ENCODE peak calls at places on chromosomes 12 and 14, in ten cellular contexts. One of them, this sample, is unnamed.

GRCh38 chr14:49036236-49036635 is 549.9 kb downstream of the RPS29 start:
- DNase-seq in NCI-H1436: no peak
- DNase-seq in choroid plexus epithelial cell: no peak
- DNase-seq in non-pigmented ciliary epithelial cell: no peak
- DNase-seq in HFF-Myc: no peak
- DNase-seq in KG1: no peak
- DNase-seq in renal cortical epithelial cell: no peak
- DNase-seq in heart right ventricle: no peak
- DNase-seq in stimulated activated CD4-positive, alpha-beta T cell treated with anti-CD3 and anti-CD28 coated beads, Interleukin-1b, Interleukin-23, amount 100 ng/mL, for 1 hour: no peak
- DNase-seq in ELR: no peak
- DNase-seq in this sample: no peak

GRCh38 chr14:80621701-80622100 is 319.8 kb downstream of the CEP128 start:
- DNase-seq in ELR: peak; percentile 84
- DNase-seq in non-pigmented ciliary epithelial cell: no peak
- DNase-seq in choroid plexus epithelial cell: peak; percentile 88
- DNase-seq in NCI-H1436: no peak
- DNase-seq in HFF-Myc: peak; percentile 77
- DNase-seq in renal cortical epithelial cell: peak; percentile 48
- DNase-seq in heart right ventricle: no peak
- DNase-seq in stimulated activated CD4-positive, alpha-beta T cell treated with anti-CD3 and anti-CD28 coated beads, Interleukin-1b, Interleukin-23, amount 100 ng/mL, for 1 hour: no peak
- DNase-seq in KG1: no peak
- DNase-seq in this sample: peak; percentile 63

GRCh38 chr12:6333029-6333428 is 8.8 kb downstream of the TNFRSF1A start:
- DNase-seq in choroid plexus epithelial cell: no peak
- DNase-seq in KG1: no peak
- DNase-seq in non-pigmented ciliary epithelial cell: no peak
- DNase-seq in renal cortical epithelial cell: no peak
- DNase-seq in heart right ventricle: no peak
- DNase-seq in NCI-H1436: no peak
- DNase-seq in HFF-Myc: no peak
- DNase-seq in stimulated activated CD4-positive, alpha-beta T cell treated with anti-CD3 and anti-CD28 coated beads, Interleukin-1b, Interleukin-23, amount 100 ng/mL, for 1 hour: no peak
- DNase-seq in ELR: no peak
- DNase-seq in this sample: no peak

GRCh38 chr12:132133952-132134652 is 10.0 kb downstream of the DDX51 start:
- DNase-seq in NCI-H1436: peak; percentile 61
- DNase-seq in heart right ventricle: no peak
- DNase-seq in KG1: no peak
- DNase-seq in stimulated activated CD4-positive, alpha-beta T cell treated with anti-CD3 and anti-CD28 coated beads, Interleukin-1b, Interleukin-23, amount 100 ng/mL, for 1 hour: no peak
- DNase-seq in non-pigmented ciliary epithelial cell: no peak
- DNase-seq in renal cortical epithelial cell: no peak
- DNase-seq in ELR: no peak
- DNase-seq in choroid plexus epithelial cell: no peak
- DNase-seq in HFF-Myc: no peak
- DNase-seq in this sample: no peak

GRCh38 chr12:131723532-131723931 is 12.6 kb downstream of the SFSWAP start:
- DNase-seq in NCI-H1436: no peak
- DNase-seq in ELR: no peak
- DNase-seq in heart right ventricle: no peak
- DNase-seq in choroid plexus epithelial cell: no peak
- DNase-seq in non-pigmented ciliary epithelial cell: no peak
- DNase-seq in HFF-Myc: no peak
- DNase-seq in stimulated activated CD4-positive, alpha-beta T cell treated with anti-CD3 and anti-CD28 coated beads, Interleukin-1b, Interleukin-23, amount 100 ng/mL, for 1 hour: no peak
- DNase-seq in renal cortical epithelial cell: no peak
- DNase-seq in KG1: no peak
- DNase-seq in this sample: no peak

GRCh38 chr12:90333939-90334338 is 621.0 kb downstream of the CCER1 start:
- DNase-seq in renal cortical epithelial cell: peak; percentile 80
- DNase-seq in KG1: no peak
- DNase-seq in NCI-H1436: no peak
- DNase-seq in HFF-Myc: no peak
- DNase-seq in heart right ventricle: no peak
- DNase-seq in stimulated activated CD4-positive, alpha-beta T cell treated with anti-CD3 and anti-CD28 coated beads, Interleukin-1b, Interleukin-23, amount 100 ng/mL, for 1 hour: no peak
- DNase-seq in non-pigmented ciliary epithelial cell: no peak
- DNase-seq in ELR: peak; percentile 36
- DNase-seq in choroid plexus epithelial cell: peak; percentile 55
- DNase-seq in this sample: no peak

GRCh38 chr14:90601521-90601920 is 204.7 kb downstream of the CALM1 start:
- DNase-seq in ELR: no peak
- DNase-seq in choroid plexus epithelial cell: no peak
- DNase-seq in renal cortical epithelial cell: no peak
- DNase-seq in NCI-H1436: no peak
- DNase-seq in non-pigmented ciliary epithelial cell: no peak
- DNase-seq in HFF-Myc: no peak
- DNase-seq in stimulated activated CD4-positive, alpha-beta T cell treated with anti-CD3 and anti-CD28 coated beads, Interleukin-1b, Interleukin-23, amount 100 ng/mL, for 1 hour: no peak
- DNase-seq in heart right ventricle: no peak
- DNase-seq in KG1: no peak
- DNase-seq in this sample: no peak

GRCh38 chr12:120790114-120790513 is 64.5 kb downstream of the ACADS start:
- DNase-seq in renal cortical epithelial cell: no peak
- DNase-seq in HFF-Myc: no peak
- DNase-seq in choroid plexus epithelial cell: no peak
- DNase-seq in NCI-H1436: no peak
- DNase-seq in ELR: no peak
- DNase-seq in stimulated activated CD4-positive, alpha-beta T cell treated with anti-CD3 and anti-CD28 coated beads, Interleukin-1b, Interleukin-23, amount 100 ng/mL, for 1 hour: no peak
- DNase-seq in KG1: no peak
- DNase-seq in heart right ventricle: no peak
- DNase-seq in non-pigmented ciliary epithelial cell: no peak
- DNase-seq in this sample: no peak

GRCh38 chr12:111359231-111359913 is 9.5 kb downstream of the PHETA1 start:
- DNase-seq in non-pigmented ciliary epithelial cell: no peak
- DNase-seq in NCI-H1436: no peak
- DNase-seq in ELR: no peak
- DNase-seq in stimulated activated CD4-positive, alpha-beta T cell treated with anti-CD3 and anti-CD28 coated beads, Interleukin-1b, Interleukin-23, amount 100 ng/mL, for 1 hour: no peak
- DNase-seq in renal cortical epithelial cell: no peak
- DNase-seq in choroid plexus epithelial cell: no peak
- DNase-seq in KG1: no peak
- DNase-seq in HFF-Myc: no peak
- DNase-seq in heart right ventricle: no peak
- DNase-seq in this sample: peak; percentile 36

GRCh38 chr12:86257173-86257572 is 982 bp upstream of the MGAT4C start:
- DNase-seq in HFF-Myc: no peak
- DNase-seq in choroid plexus epithelial cell: no peak
- DNase-seq in renal cortical epithelial cell: no peak
- DNase-seq in stimulated activated CD4-positive, alpha-beta T cell treated with anti-CD3 and anti-CD28 coated beads, Interleukin-1b, Interleukin-23, amount 100 ng/mL, for 1 hour: no peak
- DNase-seq in NCI-H1436: no peak
- DNase-seq in ELR: no peak
- DNase-seq in heart right ventricle: no peak
- DNase-seq in KG1: no peak
- DNase-seq in non-pigmented ciliary epithelial cell: no peak
- DNase-seq in this sample: no peak

GRCh38 chr12:26043139-26044006 is 81.5 kb downstream of the BHLHE41 start:
- DNase-seq in heart right ventricle: no peak
- DNase-seq in non-pigmented ciliary epithelial cell: no peak
- DNase-seq in NCI-H1436: no peak
- DNase-seq in HFF-Myc: no peak
- DNase-seq in renal cortical epithelial cell: no peak
- DNase-seq in ELR: no peak
- DNase-seq in choroid plexus epithelial cell: no peak
- DNase-seq in stimulated activated CD4-positive, alpha-beta T cell treated with anti-CD3 and anti-CD28 coated beads, Interleukin-1b, Interleukin-23, amount 100 ng/mL, for 1 hour: no peak
- DNase-seq in KG1: no peak
- DNase-seq in this sample: no peak

GRCh38 chr12:111636209-111636928 is 37.3 kb upstream of the ATXN2 start:
- DNase-seq in ELR: no peak
- DNase-seq in renal cortical epithelial cell: peak; percentile 27
- DNase-seq in NCI-H1436: no peak
- DNase-seq in heart right ventricle: peak; percentile 54
- DNase-seq in choroid plexus epithelial cell: peak; percentile 70
- DNase-seq in non-pigmented ciliary epithelial cell: no peak
- DNase-seq in KG1: no peak
- DNase-seq in HFF-Myc: peak; percentile 61
- DNase-seq in stimulated activated CD4-positive, alpha-beta T cell treated with anti-CD3 and anti-CD28 coated beads, Interleukin-1b, Interleukin-23, amount 100 ng/mL, for 1 hour: no peak
- DNase-seq in this sample: peak; percentile 85

GRCh38 chr12:85784096-85784720 is 52.0 kb downstream of the RASSF9 start:
- DNase-seq in HFF-Myc: no peak
- DNase-seq in non-pigmented ciliary epithelial cell: no peak
- DNase-seq in heart right ventricle: no peak
- DNase-seq in choroid plexus epithelial cell: no peak
- DNase-seq in NCI-H1436: no peak
- DNase-seq in ELR: peak; percentile 45
- DNase-seq in KG1: no peak
- DNase-seq in renal cortical epithelial cell: no peak
- DNase-seq in stimulated activated CD4-positive, alpha-beta T cell treated with anti-CD3 and anti-CD28 coated beads, Interleukin-1b, Interleukin-23, amount 100 ng/mL, for 1 hour: no peak
- DNase-seq in this sample: no peak

GRCh38 chr12:121145221-121145620 is 12.5 kb downstream of the P2RX7 start:
- DNase-seq in choroid plexus epithelial cell: peak; percentile 20
- DNase-seq in renal cortical epithelial cell: peak; percentile 32
- DNase-seq in KG1: no peak
- DNase-seq in stimulated activated CD4-positive, alpha-beta T cell treated with anti-CD3 and anti-CD28 coated beads, Interleukin-1b, Interleukin-23, amount 100 ng/mL, for 1 hour: no peak
- DNase-seq in HFF-Myc: no peak
- DNase-seq in NCI-H1436: no peak
- DNase-seq in heart right ventricle: no peak
- DNase-seq in non-pigmented ciliary epithelial cell: no peak
- DNase-seq in ELR: peak; percentile 43
- DNase-seq in this sample: peak; percentile 9

GRCh38 chr12:131007031-131007793 is 53.5 kb downstream of the ADGRD1 start:
- DNase-seq in NCI-H1436: no peak
- DNase-seq in KG1: no peak
- DNase-seq in choroid plexus epithelial cell: no peak
- DNase-seq in stimulated activated CD4-positive, alpha-beta T cell treated with anti-CD3 and anti-CD28 coated beads, Interleukin-1b, Interleukin-23, amount 100 ng/mL, for 1 hour: no peak
- DNase-seq in heart right ventricle: peak; percentile 57
- DNase-seq in non-pigmented ciliary epithelial cell: no peak
- DNase-seq in renal cortical epithelial cell: no peak
- DNase-seq in ELR: no peak
- DNase-seq in HFF-Myc: no peak
- DNase-seq in this sample: no peak

GRCh38 chr12:32490801-32491200 is 91.4 kb downstream of the FGD4 start:
- DNase-seq in KG1: no peak
- DNase-seq in non-pigmented ciliary epithelial cell: no peak
- DNase-seq in stimulated activated CD4-positive, alpha-beta T cell treated with anti-CD3 and anti-CD28 coated beads, Interleukin-1b, Interleukin-23, amount 100 ng/mL, for 1 hour: no peak
- DNase-seq in NCI-H1436: no peak
- DNase-seq in HFF-Myc: no peak
- DNase-seq in ELR: no peak
- DNase-seq in heart right ventricle: no peak
- DNase-seq in renal cortical epithelial cell: peak; percentile 41
- DNase-seq in choroid plexus epithelial cell: no peak
- DNase-seq in this sample: no peak

GRCh38 chr12:119440961-119441360 is 106.4 kb downstream of the CCDC60 start:
- DNase-seq in KG1: no peak
- DNase-seq in ELR: no peak
- DNase-seq in choroid plexus epithelial cell: no peak
- DNase-seq in renal cortical epithelial cell: no peak
- DNase-seq in heart right ventricle: no peak
- DNase-seq in stimulated activated CD4-positive, alpha-beta T cell treated with anti-CD3 and anti-CD28 coated beads, Interleukin-1b, Interleukin-23, amount 100 ng/mL, for 1 hour: no peak
- DNase-seq in HFF-Myc: no peak
- DNase-seq in NCI-H1436: peak; percentile 9
- DNase-seq in non-pigmented ciliary epithelial cell: no peak
- DNase-seq in this sample: no peak

GRCh38 chr12:57340104-57340503 is 89.1 kb upstream of the STAC3 start:
- DNase-seq in HFF-Myc: peak; percentile 20
- DNase-seq in heart right ventricle: peak; percentile 84
- DNase-seq in NCI-H1436: no peak
- DNase-seq in stimulated activated CD4-positive, alpha-beta T cell treated with anti-CD3 and anti-CD28 coated beads, Interleukin-1b, Interleukin-23, amount 100 ng/mL, for 1 hour: no peak
- DNase-seq in ELR: peak; percentile 12
- DNase-seq in non-pigmented ciliary epithelial cell: peak; percentile 28
- DNase-seq in KG1: no peak
- DNase-seq in renal cortical epithelial cell: peak; percentile 40
- DNase-seq in choroid plexus epithelial cell: peak; percentile 89
- DNase-seq in this sample: peak; percentile 76

GRCh38 chr12:33771889-33772288 is 250.4 kb upstream of the ALG10 start:
- DNase-seq in ELR: no peak
- DNase-seq in renal cortical epithelial cell: no peak
- DNase-seq in stimulated activated CD4-positive, alpha-beta T cell treated with anti-CD3 and anti-CD28 coated beads, Interleukin-1b, Interleukin-23, amount 100 ng/mL, for 1 hour: no peak
- DNase-seq in heart right ventricle: no peak
- DNase-seq in non-pigmented ciliary epithelial cell: no peak
- DNase-seq in HFF-Myc: no peak
- DNase-seq in choroid plexus epithelial cell: no peak
- DNase-seq in KG1: no peak
- DNase-seq in NCI-H1436: no peak
- DNase-seq in this sample: no peak

This sample was measured in EH.